ENCODE peak calls at places on chromosomes 13 and 19, in eight cellular contexts. E is astrocyte of the spinal cord, W is glutamatergic neuron, T is ovary, M is activated B cell treated with CpG ODN at 0.5 μM for 24 hours, L is astrocyte, Z is tibial nerve, D is upper lobe of left lung. N is an unnamed sample.

GRCh38 chr13:39567569-39567968 is 35.4 kb downstream of the LHFPL6 start:
- DNase-seq in E (no peak), W (no peak), T (no peak), M (no peak), L (no peak), Z (no peak), D (no peak), N (no peak)

GRCh38 chr13:88704600-88705275 is 1033.6 kb downstream of the SLITRK5 start:
- DNase-seq in E (no peak), W (no peak), T (no peak), M (no peak), L (no peak), Z (no peak), D (no peak), N (no peak)

GRCh38 chr13:66977156-66977555 is 253.0 kb downstream of the PCDH9 start:
- DNase-seq in E (no peak), W (no peak), T (no peak), M (no peak), L (no peak), Z (no peak), D (no peak), N (no peak)

GRCh38 chr19:13018037-13018914 is 23.0 kb downstream of the NFIX start:
- DNase-seq in E (peak), W (no peak), T (peak), M (no peak), L (peak), Z (peak), D (peak), N (no peak)

GRCh38 chr19:7476941-7477494 is 11.8 kb downstream of the PEX11G start:
- DNase-seq in E (no peak), W (no peak), T (no peak), M (no peak), L (no peak), Z (no peak), D (peak), N (no peak)

GRCh38 chr19:38057954-38058690 is 151.1 kb downstream of the SIPA1L3 start:
- DNase-seq in E (no peak), W (peak), T (no peak), M (no peak), L (no peak), Z (no peak), D (no peak), N (no peak)

GRCh38 chr19:16888629-16889371 is at the start of gene F2RL3:
- DNase-seq in E (no peak), W (no peak), T (peak), M (no peak), L (peak), Z (no peak), D (peak), N (no peak)

GRCh38 chr19:45215391-45216191 is 29.6 kb downstream of the EXOC3L2 start:
- DNase-seq in E (no peak), W (peak), T (no peak), M (no peak), L (no peak), Z (no peak), D (peak), N (no peak)

GRCh38 chr13:74871671-74872070 is 610.3 kb downstream of the TBC1D4 start:
- DNase-seq in E (no peak), W (no peak), T (no peak), M (no peak), L (no peak), Z (no peak), D (no peak), N (no peak)

GRCh38 chr13:82627183-82627582 is 1255.1 kb downstream of the SLITRK1 start:
- DNase-seq in E (peak), W (no peak), T (no peak), M (no peak), L (peak), Z (no peak), D (no peak), N (no peak)

DNA sequence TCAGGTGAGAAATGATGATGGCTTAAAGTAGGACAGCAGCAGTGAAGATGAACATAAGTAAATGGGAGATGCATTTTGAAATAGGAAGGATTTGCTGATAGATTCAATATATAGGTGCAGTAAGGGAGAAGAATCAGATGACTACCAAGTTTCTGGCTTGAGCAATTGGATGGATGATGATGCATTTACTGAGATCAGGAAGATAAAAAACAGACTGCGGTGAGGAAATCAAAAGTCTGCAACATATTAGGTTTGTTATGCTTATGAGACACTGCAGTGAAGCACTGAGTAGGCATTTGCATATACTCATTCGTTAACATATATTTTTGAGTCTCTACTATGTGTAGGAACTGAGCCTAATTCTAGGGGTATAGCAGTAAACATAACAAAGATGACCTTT is 184.2 kb downstream of the LACC1 start:
- DNase-seq in E (no peak), W (no peak), T (no peak), M (no peak), L (no peak), Z (no peak), D (no peak), N (no peak)
- TF ChIP-seq CTCF in E (no peak), W (no peak), T (no peak), M (no peak), L (no peak), Z (no peak), D (no peak), N (no peak)

DNA sequence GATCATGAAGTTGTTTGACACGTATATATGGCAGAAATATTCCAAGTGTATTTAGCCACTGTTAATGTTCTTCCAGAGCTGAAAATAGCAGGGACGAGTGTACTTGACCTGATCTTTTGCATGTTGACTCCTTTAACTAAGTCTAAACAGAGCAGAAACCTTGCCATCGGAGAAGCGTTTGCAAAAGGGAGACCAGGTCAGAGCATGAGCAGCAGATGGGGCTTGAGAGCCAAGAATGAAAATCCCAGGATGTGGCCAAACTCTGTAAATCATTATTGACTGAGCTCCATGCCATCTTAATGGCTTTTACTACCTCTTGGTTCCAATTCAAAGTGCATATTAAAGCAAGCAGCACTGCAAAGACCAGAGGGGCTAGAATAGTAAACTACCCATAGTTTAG is 55.5 kb downstream of the FAM216B start:
- DNase-seq in E (peak), W (no peak), T (no peak), M (no peak), L (peak), Z (no peak), D (no peak), N (no peak)
- TF ChIP-seq CTCF in E (peak), W (no peak), T (no peak), M (no peak), L (no peak), Z (no peak), D (no peak), N (no peak)

GRCh38 chr13:32587014-32587773 is 942 bp downstream of the PDS5B start:
- DNase-seq in E (peak), W (peak), T (peak), M (peak), L (peak), Z (peak), D (peak), N (peak)
- TF ChIP-seq CTCF in E (no peak), W (no peak), T (no peak), M (no peak), L (no peak), Z (peak), D (peak), N (no peak)

GRCh38 chr13:85508683-85509329 is 290.4 kb downstream of the SLITRK6 start:
- DNase-seq in E (no peak), W (no peak), T (no peak), M (no peak), L (peak), Z (no peak), D (peak), N (no peak)
- TF ChIP-seq CTCF in E (no peak), W (no peak), T (no peak), M (no peak), L (no peak), Z (no peak), D (no peak), N (no peak)

GRCh38 chr13:97002581-97002980 is 8.3 kb upstream of the OXGR1 start:
- DNase-seq in E (no peak), W (no peak), T (no peak), M (no peak), L (peak), Z (no peak), D (no peak), N (no peak)

GRCh38 chr13:97004096-97004876 is 10.0 kb upstream of the OXGR1 start:
- DNase-seq in E (peak), W (no peak), T (no peak), M (no peak), L (peak), Z (no peak), D (no peak), N (no peak)

GRCh38 chr13:97003071-97003470 is 8.8 kb upstream of the OXGR1 start:
- DNase-seq in E (peak), W (no peak), T (no peak), M (no peak), L (peak), Z (no peak), D (no peak), N (no peak)

GRCh38 chr13:97004886-97005285 is 10.6 kb upstream of the OXGR1 start:
- DNase-seq in E (no peak), W (no peak), T (no peak), M (no peak), L (no peak), Z (no peak), D (no peak), N (no peak)

GRCh38 chr13:97005631-97006262 is 11.5 kb upstream of the OXGR1 start:
- DNase-seq in E (peak), W (no peak), T (no peak), M (no peak), L (peak), Z (no peak), D (no peak), N (no peak)
- TF ChIP-seq CTCF in E (no peak), W (no peak), T (no peak), M (no peak), L (no peak), Z (no peak), D (no peak), N (no peak)

DNA sequence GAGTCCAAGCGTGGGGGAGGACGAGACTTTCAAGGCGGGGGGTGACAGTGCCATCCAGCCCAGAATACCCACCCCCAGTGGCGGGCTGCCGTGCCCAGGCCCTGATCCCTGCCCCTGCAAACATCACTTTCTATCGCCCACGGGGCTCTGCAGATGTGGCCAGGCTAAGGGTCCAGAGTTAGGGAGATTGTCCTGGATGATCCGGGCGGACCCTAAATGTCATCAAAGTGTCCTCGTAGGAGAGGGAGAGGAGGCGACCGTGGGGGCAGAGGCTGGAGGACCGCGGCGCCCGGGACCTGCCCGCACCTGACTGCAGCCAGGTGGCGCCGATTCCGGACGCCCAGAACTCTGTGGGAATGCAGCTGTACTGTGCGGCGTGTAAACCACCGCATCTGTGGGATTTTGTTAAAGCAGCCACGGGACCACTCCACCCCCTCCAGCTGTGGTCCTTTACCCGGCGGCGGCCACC is 32.4 kb downstream of the GJA3 start:
- DNase-seq in E (no peak), W (no peak), T (no peak), M (no peak), L (no peak), Z (no peak), D (peak), N (no peak)
- TF ChIP-seq CTCF in E (peak), W (no peak), T (no peak), M (no peak), L (no peak), Z (no peak), D (peak), N (no peak)

DNA sequence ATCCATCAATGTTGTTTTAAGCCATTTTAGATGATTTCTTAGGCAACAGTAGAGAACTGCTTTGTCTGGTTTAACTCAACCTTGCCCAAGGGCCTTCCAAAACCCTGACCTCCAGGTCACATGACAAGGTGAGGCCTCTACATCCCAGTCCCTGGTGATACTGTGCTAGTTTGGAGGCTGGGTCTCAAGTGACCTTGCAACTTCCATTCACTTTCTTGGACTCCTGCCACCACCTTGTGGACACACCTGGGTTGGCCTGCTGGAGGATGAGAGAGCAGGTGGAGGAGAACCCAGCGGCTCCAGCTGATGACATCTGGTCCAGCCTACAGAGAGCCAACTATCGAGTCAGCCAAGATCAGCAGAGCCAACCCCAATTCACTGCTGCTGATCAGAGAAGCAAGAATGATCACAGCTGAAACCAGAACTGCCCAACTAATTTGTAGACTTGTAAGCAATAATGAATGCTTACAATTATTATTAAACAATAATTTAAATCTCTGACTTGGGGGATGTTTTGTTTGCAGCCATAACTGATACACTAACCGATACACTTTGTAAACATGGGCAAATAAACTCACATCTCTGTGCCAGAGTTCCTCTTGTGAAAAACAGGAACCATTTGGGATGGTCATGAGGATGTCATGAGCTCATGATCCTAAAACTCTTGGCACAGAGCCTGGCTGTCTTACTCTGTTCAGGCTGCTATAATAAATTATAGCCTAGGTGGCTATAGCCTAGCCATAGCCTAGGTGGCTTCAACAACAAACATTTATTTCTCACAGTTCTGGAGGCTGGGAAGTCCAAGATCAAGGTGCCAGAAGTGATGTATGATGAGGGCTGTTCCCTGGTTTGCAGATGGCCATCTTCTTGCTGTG is 11.5 kb downstream of the FAM187B start:
- DNase-seq in E (no peak), W (no peak), T (no peak), M (no peak), L (no peak), Z (peak), D (no peak), N (no peak)
- TF ChIP-seq CTCF in E (no peak), W (no peak), T (no peak), M (no peak), L (no peak), Z (no peak), D (no peak), N (no peak)

DNA sequence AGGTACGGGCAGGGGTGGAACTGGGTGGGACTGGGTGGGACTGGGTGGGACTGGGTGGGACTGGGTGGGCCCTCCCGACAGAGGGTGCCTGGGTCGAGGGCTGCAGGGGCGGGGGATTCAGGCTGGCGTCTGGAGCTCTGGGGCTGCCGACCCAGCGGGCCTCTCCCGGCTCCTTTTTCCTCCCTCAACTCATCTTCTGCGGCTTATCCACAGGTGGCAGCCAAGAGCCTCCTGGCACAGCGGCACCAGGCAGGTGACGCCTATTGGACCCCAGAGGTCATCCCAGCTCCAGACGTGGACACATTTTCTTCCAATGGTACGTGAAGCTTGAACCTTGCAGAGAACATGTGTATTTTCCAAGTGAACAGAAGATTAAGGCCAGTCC is 533 bp downstream of the ZNF544 start:
- DNase-seq in E (peak), W (peak), T (no peak), M (no peak), L (peak), Z (no peak), D (peak), N (no peak)
- TF ChIP-seq CTCF in E (peak), W (no peak), T (no peak), M (no peak), L (no peak), Z (no peak), D (no peak), N (no peak)

GRCh38 chr19:48433337-48433736 is 12.4 kb upstream of the GRWD1 start:
- DNase-seq in E (no peak), W (no peak), T (no peak), M (no peak), L (no peak), Z (no peak), D (no peak), N (no peak)
- TF ChIP-seq CTCF in E (no peak), W (no peak), T (no peak), M (no peak), L (no peak), Z (no peak), D (no peak), N (no peak)

GRCh38 chr13:29131159-29131558 is 311.0 kb downstream of the MTUS2 start:
- DNase-seq in E (no peak), W (no peak), T (no peak), M (no peak), L (no peak), Z (no peak), D (no peak), N (no peak)

GRCh38 chr13:29125934-29126424 is 305.8 kb downstream of the MTUS2 start:
- DNase-seq in E (no peak), W (no peak), T (no peak), M (no peak), L (no peak), Z (no peak), D (no peak), N (no peak)

GRCh38 chr13:29129616-29130015 is 309.5 kb downstream of the MTUS2 start:
- DNase-seq in E (no peak), W (no peak), T (no peak), M (no peak), L (no peak), Z (no peak), D (no peak), N (no peak)

GRCh38 chr13:29125145-29125933 is 305.2 kb downstream of the MTUS2 start:
- DNase-seq in E (no peak), W (no peak), T (no peak), M (no peak), L (no peak), Z (no peak), D (no peak), N (no peak)
- TF ChIP-seq CTCF in E (no peak), W (no peak), T (no peak), M (no peak), L (no peak), Z (no peak), D (no peak), N (no peak)